ENCODE peak calls at places on chromosomes 11 and 22, in four cellular contexts. R is activated CD4-positive, alpha-beta T cell treated with anti-CD3 and anti-CD28 coated beads, Interleukin-2, amount 10 ng/mL, durations not matched to agents 7 days and 5 days; N is stimulated activated naive CD4-positive, alpha-beta T cell; W is body of pancreas. X is an unnamed sample.

GRCh38 chr11:66328307-66329144 is 7.7 kb downstream of the RIN1 start:
- DNase-seq in W (peak; percentile 78), N (peak; percentile 75), R (peak; percentile 79), X (peak; percentile 57)

GRCh38 chr11:34324466-34324865 is 33.3 kb downstream of the ABTB2 start:
- DNase-seq in N (no peak), W (no peak), R (no peak), X (peak; percentile 15)

GRCh38 chr11:121104223-121104831 is 3.3 kb downstream of the TECTA start:
- DNase-seq in R (no peak), W (no peak), N (no peak), X (no peak)

GRCh38 chr11:34975482-34975881 is 59.1 kb downstream of the PDHX start:
- DNase-seq in W (no peak), N (no peak), R (no peak), X (no peak)

GRCh38 chr11:128474036-128474874 is 113.1 kb downstream of the ETS1 start:
- DNase-seq in N (no peak), W (no peak), R (no peak), X (no peak)

GRCh38 chr22:23109441-23109978 is 32.3 kb downstream of the RSPH14 start:
- DNase-seq in N (no peak), R (no peak), W (no peak), X (no peak)

GRCh38 chr11:58577441-58578135 is 1.3 kb upstream of the ZFP91 start:
- DNase-seq in N (peak; percentile 72), W (no peak), R (peak; percentile 73), X (no peak)

GRCh38 chr11:1291295-1292017 is 18.0 kb downstream of the TOLLIP start:
- DNase-seq in R (no peak), W (peak; percentile 10), N (no peak), X (no peak)

GRCh38 chr11:68177877-68178276 is 35.2 kb downstream of the KMT5B start:
- DNase-seq in N (no peak), W (no peak), R (no peak), X (no peak)

GRCh38 chr22:25742918-25743708 is 1.1 kb downstream of the MYO18B start:
- DNase-seq in R (no peak), W (no peak), N (no peak), X (no peak)

GRCh38 chr22:37203354-37204044 is 8.8 kb downstream of the SSTR3 start:
- DNase-seq in W (no peak), N (no peak), R (no peak), X (no peak)

GRCh38 chr11:79308429-79308828 is 132.4 kb downstream of the TENM4 start:
- DNase-seq in N (no peak), W (no peak), R (no peak), X (no peak)

GRCh38 chr11:64841592-64842365 is 2.7 kb downstream of the CDC42BPG start:
- DNase-seq in W (no peak), R (no peak), N (no peak), X (peak; percentile 57)

GRCh38 chr11:721913-722811 is 16.1 kb downstream of the EPS8L2 start:
- DNase-seq in R (peak; percentile 63), N (peak; percentile 43), W (no peak), X (no peak)

GRCh38 chr11:8223513-8223899 is 40.2 kb downstream of the LMO1 start:
- DNase-seq in R (no peak), W (no peak), N (no peak), X (no peak)

GRCh38 chr11:122523841-122524531 is 131.5 kb upstream of the UBASH3B start:
- DNase-seq in R (no peak), N (no peak), W (no peak), X (peak; percentile 51)

GRCh38 chr22:26763633-26764295 is 106.4 kb downstream of the MIAT start:
- DNase-seq in R (no peak), W (no peak), N (no peak), X (no peak)

GRCh38 chr22:42717197-42717967 is 3.3 kb downstream of the A4GALT start:
- DNase-seq in R (no peak), W (no peak), N (no peak), X (no peak)

GRCh38 chr11:75733346-75734107 is 15.9 kb downstream of the MOGAT2 start:
- DNase-seq in W (no peak), R (no peak), N (no peak), X (peak; percentile 13)

GRCh38 chr11:31422703-31423102 is 53.0 kb downstream of the DNAJC24 start:
- DNase-seq in N (no peak), R (no peak), W (no peak), X (no peak)

GRCh38 chr11:8721740-8722139 is 39.1 kb downstream of the RPL27A start:
- DNase-seq in R (no peak), W (no peak), N (no peak), X (peak; percentile 15)

GRCh38 chr11:134980819-134981710 is 569.0 kb upstream of the B3GAT1 start:
- DNase-seq in N (no peak), R (no peak), W (no peak), X (no peak)

GRCh38 chr22:19974935-19975706 is 33.5 kb upstream of the TXNRD2 start:
- DNase-seq in W (no peak), R (no peak), N (no peak), X (no peak)

GRCh38 chr11:113262594-113262993 is 51.8 kb upstream of the TTC12 start:
- DNase-seq in N (no peak), W (no peak), R (no peak), X (no peak)

GRCh38 chr22:27800250-27801131 is 1.1 kb downstream of the MN1 start:
- DNase-seq in N (no peak), W (no peak), R (no peak), X (no peak)

GRCh38 chr11:102494216-102494615 is 36.3 kb downstream of the MMP7 start:
- DNase-seq in R (no peak), W (no peak), N (no peak), X (peak; percentile 40)

GRCh38 chr11:73040046-73040445 is 102.1 kb downstream of the FCHSD2 start:
- DNase-seq in W (no peak), N (no peak), R (no peak), X (no peak)

GRCh38 chr11:79173615-79174014 is 267.2 kb downstream of the TENM4 start:
- DNase-seq in W (no peak), R (no peak), N (no peak), X (no peak)

GRCh38 chr22:43000441-43001175 is 14.3 kb downstream of the PACSIN2 start:
- DNase-seq in N (no peak), R (no peak), W (no peak), X (no peak)

GRCh38 chr22:33659423-33659822 is 260.9 kb downstream of the LARGE1 start:
- DNase-seq in N (no peak), R (no peak), W (no peak), X (peak; percentile 12)

GRCh38 chr11:46490576-46491100 is 99.1 kb upstream of the CHRM4 start:
- DNase-seq in R (no peak), W (no peak), N (no peak), X (no peak)

GRCh38 chr11:44950625-44951472 is at the start of gene TP53I11:
- DNase-seq in W (peak; percentile 81), N (peak; percentile 22), R (peak; percentile 26), X (peak; percentile 75)

GRCh38 chr11:9529333-9529648 is 44.2 kb upstream of the WEE1 start:
- DNase-seq in R (no peak), W (peak; percentile 40), N (no peak), X (no peak)

GRCh38 chr11:43928721-43929120 is 13.7 kb upstream of the C11orf96 start:
- DNase-seq in W (no peak), N (no peak), R (no peak), X (no peak)

GRCh38 chr11:133803026-133803425 is 42.3 kb downstream of the SPATA19 start:
- DNase-seq in W (no peak), R (no peak), N (no peak), X (no peak)